ENCODE peak calls at places on chromosome 7, in five cellular contexts. A is IMR-90, N is A549, G is HCT116, K is uterus. E is an unnamed sample.
A peak's percentile ranks its signal among the peaks of the same experiment; 100 is the strongest.

GRCh38 chr7:134367956-134368749 is 51.4 kb upstream of the SLC35B4 start:
- DNase-seq in K (no peak), G (no peak), N (no peak), A (no peak), E (no peak)

GRCh38 chr7:136890379-136890778 is 21.9 kb downstream of the CHRM2 start:
- DNase-seq in N (no peak), K (no peak), A (peak; percentile 58), G (no peak), E (no peak)

GRCh38 chr7:147651601-147652000 is 939.0 kb upstream of the C7orf33 start:
- DNase-seq in N (no peak), K (no peak), G (no peak), A (no peak), E (no peak)

GRCh38 chr7:33221374-33221773 is 92.0 kb downstream of the BBS9 start:
- DNase-seq in G (no peak), N (no peak), K (no peak), A (no peak), E (no peak)

GRCh38 chr7:135197906-135198655 is 13.2 kb downstream of the WDR91 start:
- DNase-seq in A (peak; percentile 49), K (no peak), G (no peak), N (no peak), E (no peak)

GRCh38 chr7:39130740-39131538 is 153.2 kb downstream of the POU6F2 start:
- DNase-seq in A (no peak), N (no peak), K (no peak), G (no peak), E (no peak)

GRCh38 chr7:131656980-131657725 is 100.7 kb upstream of the PODXL start:
- DNase-seq in K (no peak), G (no peak), N (no peak), A (no peak), E (no peak)

GRCh38 chr7:81869670-81870069 is 99.8 kb upstream of the HGF start:
- DNase-seq in N (no peak), G (no peak), A (no peak), K (no peak), E (no peak)

GRCh38 chr7:18396953-18397352 is 98.6 kb upstream of the HDAC9 start:
- DNase-seq in A (no peak), K (no peak), G (no peak), N (no peak), E (no peak)

GRCh38 chr7:19920200-19920599 is 146.8 kb upstream of the TMEM196 start:
- DNase-seq in A (peak; percentile 41), G (no peak), K (no peak), N (no peak), E (no peak)

GRCh38 chr7:120588411-120588810 is 269.5 kb downstream of the TSPAN12 start:
- DNase-seq in A (no peak), G (no peak), K (no peak), N (no peak), E (no peak)

GRCh38 chr7:73623798-73624668 is at the start of gene MLXIPL:
- DNase-seq in G (peak; percentile 75), A (no peak), N (peak; percentile 97), K (peak; percentile 34), E (peak; percentile 80)
- TF ChIP-seq POLR2A in G (peak; percentile 90), A (no peak), N (peak; percentile 48), K (no peak), E (no peak)

GRCh38 chr7:1455241-1455939 is 3.9 kb downstream of the MICALL2 start:
- DNase-seq in N (no peak), K (no peak), G (peak; percentile 63), A (no peak), E (no peak)
- TF ChIP-seq POLR2A in N (no peak), K (no peak), G (peak; percentile 30), A (no peak), E (no peak)

GRCh38 chr7:5679741-5680473 is 101.6 kb downstream of the RNF216 start:
- DNase-seq in K (no peak), G (no peak), A (no peak), N (no peak), E (peak; percentile 85)

GRCh38 chr7:5678295-5679046 is 103.0 kb downstream of the RNF216 start:
- DNase-seq in G (no peak), N (no peak), K (no peak), A (no peak), E (no peak)

GRCh38 chr7:5681423-5681822 is 100.0 kb downstream of the RNF216 start:
- DNase-seq in N (no peak), K (no peak), A (no peak), G (no peak), E (no peak)

GRCh38 chr7:5677538-5678294 is 103.7 kb downstream of the RNF216 start:
- DNase-seq in G (peak; percentile 34), A (peak; percentile 78), K (peak; percentile 73), N (peak; percentile 55), E (peak; percentile 86)

GRCh38 chr7:5679047-5679740 is 102.3 kb downstream of the RNF216 start:
- DNase-seq in K (no peak), G (no peak), N (no peak), A (no peak), E (no peak)
- TF ChIP-seq POLR2A in K (no peak), G (no peak), N (no peak), A (no peak), E (no peak)

GRCh38 chr7:100680589-100681271 is 7.2 kb downstream of the GNB2 start:
- DNase-seq in K (peak; percentile 41), A (no peak), G (no peak), N (no peak), E (no peak)

GRCh38 chr7:100679927-100680588 is 6.5 kb downstream of the GNB2 start:
- DNase-seq in G (no peak), N (no peak), A (no peak), K (peak; percentile 70), E (peak; percentile 78)

GRCh38 chr7:100677308-100678095 is 4.0 kb downstream of the GNB2 start:
- DNase-seq in A (no peak), K (peak; percentile 27), N (no peak), G (no peak), E (no peak)

GRCh38 chr7:100678291-100678984 is 4.9 kb downstream of the GNB2 start:
- DNase-seq in A (no peak), N (no peak), G (no peak), K (peak; percentile 41), E (no peak)

GRCh38 chr7:100679129-100679926 is 5.8 kb downstream of the GNB2 start:
- DNase-seq in N (no peak), G (no peak), A (no peak), K (no peak), E (no peak)
- TF ChIP-seq POLR2A in N (no peak), G (no peak), A (no peak), K (no peak), E (no peak)

DNA sequence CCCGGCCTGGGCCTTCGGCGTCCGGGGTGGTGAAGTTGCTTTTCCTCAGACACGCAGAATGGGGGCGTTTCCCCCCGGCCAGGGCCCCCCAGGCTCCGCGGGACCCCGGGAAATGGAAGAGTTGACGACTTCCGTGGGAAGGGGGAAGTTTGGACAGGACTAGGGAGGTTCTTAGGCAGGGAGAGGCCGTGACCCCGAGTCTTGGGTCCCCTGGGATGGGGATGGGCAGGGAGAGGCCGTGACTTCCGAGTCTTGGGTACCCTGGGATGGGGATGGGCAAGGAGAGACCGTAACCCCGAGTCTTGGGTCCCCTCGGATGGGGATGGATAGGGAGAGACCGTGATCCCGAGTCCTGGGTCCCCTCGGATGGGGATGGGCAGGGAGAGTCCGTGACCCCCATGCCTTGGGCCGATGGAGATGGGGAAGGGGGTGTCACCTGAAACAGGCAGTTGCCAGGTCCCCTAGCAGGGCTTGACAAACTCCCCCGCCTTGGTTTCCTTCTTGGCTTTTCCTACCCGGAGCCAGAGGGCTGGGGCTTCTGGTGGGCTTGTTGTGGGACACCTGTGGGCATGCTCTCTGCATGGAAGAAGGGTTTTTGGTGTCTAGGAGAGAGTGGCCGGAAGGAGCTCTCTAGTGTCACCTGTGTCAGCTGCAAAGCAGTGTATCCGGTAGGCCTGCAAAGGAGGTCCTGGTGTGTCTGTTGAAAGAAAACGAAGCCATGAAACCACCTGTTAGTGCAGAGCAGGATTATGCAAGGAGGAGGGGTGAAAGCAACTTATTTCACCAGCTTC is 1.1 kb downstream of the TRRAP start:
- DNase-seq in G (peak; percentile 27), A (peak; percentile 17), K (no peak), N (peak; percentile 36), E (peak; percentile 66)
- TF ChIP-seq POLR2A in G (no peak), A (no peak), K (no peak), N (no peak), E (no peak)

DNA sequence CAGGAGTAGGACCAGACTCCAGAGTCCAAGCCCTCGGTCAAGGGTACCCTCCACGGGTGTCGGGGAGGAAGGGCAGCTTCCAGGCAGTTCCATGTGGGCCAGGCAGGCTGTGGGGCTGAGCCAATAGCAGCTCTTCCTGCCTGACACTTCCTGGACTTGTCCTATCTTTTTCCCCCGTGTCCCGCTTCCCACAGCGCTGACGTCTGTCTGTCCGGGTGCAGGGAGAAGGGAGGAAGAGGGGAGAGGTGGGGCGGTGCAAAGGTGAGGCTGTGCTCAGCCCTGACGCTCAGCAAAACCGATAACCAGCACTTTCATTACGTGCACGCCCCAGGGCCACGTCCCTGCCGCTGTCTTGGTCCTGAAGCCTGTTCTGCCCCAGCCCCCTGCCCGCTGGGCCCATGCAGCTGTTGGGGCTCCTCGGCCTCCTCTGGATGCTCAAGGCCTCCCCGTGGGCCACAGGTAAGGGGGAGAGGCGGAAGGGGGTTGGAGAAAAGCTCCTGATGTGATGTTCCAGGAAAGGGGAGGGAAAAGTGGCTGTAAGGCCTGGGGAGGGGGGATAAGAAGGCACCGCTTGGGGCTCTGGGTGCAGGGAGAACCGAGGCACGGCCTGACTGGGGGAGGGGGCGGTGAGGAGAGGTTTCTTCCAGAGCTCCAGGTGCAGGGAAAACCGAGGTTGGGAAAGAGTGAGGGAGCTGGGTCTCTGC is at the start of gene MUC3A:
- DNase-seq in G (no peak), K (no peak), A (no peak), N (no peak), E (no peak)
- TF ChIP-seq POLR2A in G (no peak), K (no peak), A (no peak), N (no peak), E (no peak)

GRCh38 chr7:137981668-137982067 is 20.2 kb downstream of the CREB3L2 start:
- DNase-seq in N (no peak), A (no peak), K (no peak), G (no peak), E (no peak)
- TF ChIP-seq POLR2A in N (no peak), A (no peak), K (no peak), G (no peak), E (no peak)